ENCODE peak calls at places on chromosomes 11 and 22, in eight cellular contexts. One of them, this sample, is unnamed. For H3K36me3 and H3K9me3, the result is how much of the 10 kb centered on the place peaks cover.

GRCh38 chr11:104343578-104343977 is 179.6 kb upstream of the PDGFD start:
- DNase-seq in right lobe of liver: no peak
- DNase-seq in PC-3: peak
- DNase-seq in keratinocyte: no peak
- DNase-seq in fibroblast of lung: peak
- DNase-seq in transverse colon: no peak
- DNase-seq in lower lobe of right lung: no peak
- DNase-seq in H1: no peak
- DNase-seq in this sample: no peak

GRCh38 chr11:2797181-2797711 is 88.3 kb downstream of the CDKN1C start:
- DNase-seq in keratinocyte: no peak
- DNase-seq in lower lobe of right lung: peak
- DNase-seq in PC-3: no peak
- DNase-seq in transverse colon: peak
- DNase-seq in right lobe of liver: peak
- DNase-seq in fibroblast of lung: no peak
- DNase-seq in H1: peak
- DNase-seq in this sample: no peak

GRCh38 chr11:75347781-75348613 is 3.5 kb downstream of the ARRB1 start:
- DNase-seq in PC-3: no peak
- DNase-seq in lower lobe of right lung: no peak
- DNase-seq in transverse colon: no peak
- DNase-seq in keratinocyte: no peak
- DNase-seq in fibroblast of lung: peak
- DNase-seq in H1: no peak
- DNase-seq in right lobe of liver: no peak
- DNase-seq in this sample: no peak

GRCh38 chr11:9796276-9796675 is 132.4 kb downstream of the SWAP70 start:
- DNase-seq in transverse colon: no peak
- DNase-seq in right lobe of liver: no peak
- DNase-seq in lower lobe of right lung: no peak
- DNase-seq in PC-3: no peak
- DNase-seq in fibroblast of lung: no peak
- DNase-seq in H1: no peak
- DNase-seq in keratinocyte: no peak
- DNase-seq in this sample: no peak

GRCh38 chr22:49906071-49906798 is 12.0 kb downstream of the ALG12 start:
- DNase-seq in H1: no peak
- DNase-seq in right lobe of liver: no peak
- DNase-seq in keratinocyte: no peak
- DNase-seq in lower lobe of right lung: no peak
- DNase-seq in fibroblast of lung: no peak
- DNase-seq in PC-3: no peak
- DNase-seq in transverse colon: no peak
- DNase-seq in this sample: no peak

GRCh38 chr11:74357449-74357848 is 40.8 kb downstream of the PGM2L1 start:
- DNase-seq in PC-3: no peak
- DNase-seq in H1: no peak
- DNase-seq in lower lobe of right lung: no peak
- DNase-seq in fibroblast of lung: peak
- DNase-seq in transverse colon: no peak
- DNase-seq in keratinocyte: no peak
- DNase-seq in right lobe of liver: no peak
- DNase-seq in this sample: no peak

GRCh38 chr11:61956191-61957027 is 6.3 kb downstream of the BEST1 start:
- DNase-seq in keratinocyte: no peak
- DNase-seq in right lobe of liver: no peak
- DNase-seq in fibroblast of lung: no peak
- DNase-seq in H1: peak
- DNase-seq in PC-3: no peak
- DNase-seq in lower lobe of right lung: no peak
- DNase-seq in transverse colon: no peak
- DNase-seq in this sample: no peak

GRCh38 chr11:60842688-60843605 is 1.0 kb downstream of the CCDC86 start:
- DNase-seq in H1: no peak
- DNase-seq in PC-3: peak
- DNase-seq in right lobe of liver: no peak
- DNase-seq in lower lobe of right lung: no peak
- DNase-seq in keratinocyte: no peak
- DNase-seq in fibroblast of lung: no peak
- DNase-seq in transverse colon: no peak
- DNase-seq in this sample: no peak

GRCh38 chr11:41099654-41100053 is 359.8 kb downstream of the LRRC4C start:
- DNase-seq in PC-3: no peak
- DNase-seq in lower lobe of right lung: no peak
- DNase-seq in right lobe of liver: no peak
- DNase-seq in transverse colon: no peak
- DNase-seq in fibroblast of lung: no peak
- DNase-seq in keratinocyte: no peak
- DNase-seq in H1: no peak
- DNase-seq in this sample: no peak

GRCh38 chr11:117070016-117070415 is 28.2 kb downstream of the SIK3 start:
- DNase-seq in transverse colon: no peak
- DNase-seq in H1: no peak
- DNase-seq in lower lobe of right lung: no peak
- DNase-seq in fibroblast of lung: no peak
- DNase-seq in right lobe of liver: no peak
- DNase-seq in PC-3: peak
- DNase-seq in keratinocyte: no peak
- DNase-seq in this sample: no peak

GRCh38 chr22:24473278-24473677 is 21.9 kb upstream of the UPB1 start:
- DNase-seq in lower lobe of right lung: no peak
- DNase-seq in fibroblast of lung: no peak
- DNase-seq in H1: no peak
- DNase-seq in transverse colon: no peak
- DNase-seq in right lobe of liver: no peak
- DNase-seq in PC-3: no peak
- DNase-seq in keratinocyte: no peak
- DNase-seq in this sample: no peak

GRCh38 chr11:124081496-124081895 is 33.8 kb upstream of the VWA5A start:
- DNase-seq in keratinocyte: no peak
- DNase-seq in H1: no peak
- DNase-seq in lower lobe of right lung: no peak
- DNase-seq in fibroblast of lung: no peak
- DNase-seq in PC-3: no peak
- DNase-seq in right lobe of liver: no peak
- DNase-seq in transverse colon: no peak
- DNase-seq in this sample: no peak

GRCh38 chr11:60344146-60344545 is 17.1 kb downstream of the MS4A6E start:
- DNase-seq in keratinocyte: no peak
- DNase-seq in PC-3: no peak
- DNase-seq in fibroblast of lung: no peak
- DNase-seq in H1: no peak
- DNase-seq in right lobe of liver: no peak
- DNase-seq in transverse colon: no peak
- DNase-seq in lower lobe of right lung: no peak
- DNase-seq in this sample: no peak

GRCh38 chr11:85680897-85681296 is 5.1 kb downstream of the CCDC89 start:
- DNase-seq in transverse colon: no peak
- DNase-seq in keratinocyte: no peak
- DNase-seq in lower lobe of right lung: no peak
- DNase-seq in fibroblast of lung: no peak
- DNase-seq in H1: no peak
- DNase-seq in right lobe of liver: peak
- DNase-seq in PC-3: no peak
- DNase-seq in this sample: no peak

GRCh38 chr11:112511271-112511670 is 250.6 kb upstream of the PLET1 start:
- DNase-seq in right lobe of liver: no peak
- DNase-seq in lower lobe of right lung: no peak
- DNase-seq in fibroblast of lung: no peak
- DNase-seq in transverse colon: no peak
- DNase-seq in H1: peak
- DNase-seq in keratinocyte: no peak
- DNase-seq in PC-3: no peak
- DNase-seq in this sample: no peak

GRCh38 chr11:126115253-126115540 is 52.5 kb upstream of the CDON start:
- DNase-seq in right lobe of liver: peak
- DNase-seq in H1: no peak
- DNase-seq in transverse colon: peak
- DNase-seq in PC-3: peak
- DNase-seq in fibroblast of lung: peak
- DNase-seq in keratinocyte: no peak
- DNase-seq in lower lobe of right lung: peak
- DNase-seq in this sample: no peak

GRCh38 chr11:118715245-118715807 is 35.9 kb upstream of the TREH start:
- DNase-seq in PC-3: no peak
- DNase-seq in fibroblast of lung: peak
- DNase-seq in keratinocyte: no peak
- DNase-seq in lower lobe of right lung: no peak
- DNase-seq in right lobe of liver: no peak
- DNase-seq in H1: peak
- DNase-seq in transverse colon: no peak
- DNase-seq in this sample: no peak

GRCh38 chr11:34492806-34493414 is 20.7 kb downstream of the ELF5 start:
- DNase-seq in keratinocyte: no peak
- DNase-seq in right lobe of liver: peak
- DNase-seq in H1: peak
- DNase-seq in transverse colon: peak
- DNase-seq in fibroblast of lung: peak
- DNase-seq in lower lobe of right lung: peak
- DNase-seq in PC-3: peak
- DNase-seq in this sample: peak

GRCh38 chr11:116990061-116990473 is 108.2 kb downstream of the SIK3 start:
- DNase-seq in keratinocyte: no peak
- DNase-seq in fibroblast of lung: peak
- DNase-seq in transverse colon: no peak
- DNase-seq in lower lobe of right lung: no peak
- DNase-seq in PC-3: peak
- DNase-seq in right lobe of liver: peak
- DNase-seq in H1: no peak
- DNase-seq in this sample: no peak

GRCh38 chr11:119828011-119828410 is 99.0 kb upstream of the NECTIN1 start:
- DNase-seq in lower lobe of right lung: no peak
- DNase-seq in fibroblast of lung: no peak
- DNase-seq in PC-3: no peak
- DNase-seq in right lobe of liver: no peak
- DNase-seq in transverse colon: peak
- DNase-seq in keratinocyte: no peak
- DNase-seq in H1: no peak
- DNase-seq in this sample: no peak

GRCh38 chr22:45538284-45538683 is 35.6 kb downstream of the FBLN1 start:
- DNase-seq in transverse colon: no peak
- DNase-seq in fibroblast of lung: no peak
- DNase-seq in lower lobe of right lung: no peak
- DNase-seq in H1: no peak
- DNase-seq in PC-3: no peak
- DNase-seq in keratinocyte: no peak
- DNase-seq in right lobe of liver: no peak
- DNase-seq in this sample: no peak

GRCh38 chr11:130522284-130522961 is 74.0 kb downstream of the ADAMTS15 start:
- DNase-seq in H1: peak
- DNase-seq in PC-3: peak
- DNase-seq in right lobe of liver: peak
- DNase-seq in fibroblast of lung: peak
- DNase-seq in transverse colon: peak
- DNase-seq in lower lobe of right lung: peak
- DNase-seq in keratinocyte: peak
- DNase-seq in this sample: no peak

GRCh38 chr11:107752954-107753822 is 41.3 kb upstream of the SLN start:
- DNase-seq in right lobe of liver: no peak
- DNase-seq in H1: no peak
- DNase-seq in lower lobe of right lung: no peak
- DNase-seq in PC-3: no peak
- DNase-seq in fibroblast of lung: no peak
- DNase-seq in keratinocyte: no peak
- DNase-seq in transverse colon: no peak
- DNase-seq in this sample: no peak

GRCh38 chr11:67492069-67492727 is 9.4 kb downstream of the AIP start:
- DNase-seq in keratinocyte: no peak
- DNase-seq in fibroblast of lung: no peak
- DNase-seq in lower lobe of right lung: no peak
- DNase-seq in PC-3: no peak
- DNase-seq in transverse colon: no peak
- DNase-seq in right lobe of liver: no peak
- DNase-seq in H1: no peak
- DNase-seq in this sample: no peak
- H3K36me3 ChIP-seq in keratinocyte: under half
- H3K36me3 ChIP-seq in fibroblast of lung: under half
- H3K36me3 ChIP-seq in lower lobe of right lung: half or more
- H3K36me3 ChIP-seq in PC-3: under half
- H3K36me3 ChIP-seq in transverse colon: under half
- H3K36me3 ChIP-seq in right lobe of liver: under half
- H3K36me3 ChIP-seq in H1: under half
- H3K36me3 ChIP-seq in this sample: under half

GRCh38 chr22:48275412-48275811 is 1513.0 kb downstream of the TBC1D22A start:
- DNase-seq in transverse colon: no peak
- DNase-seq in H1: no peak
- DNase-seq in keratinocyte: no peak
- DNase-seq in fibroblast of lung: no peak
- DNase-seq in right lobe of liver: no peak
- DNase-seq in PC-3: no peak
- DNase-seq in lower lobe of right lung: no peak
- DNase-seq in this sample: no peak
- H3K9me3 ChIP-seq in transverse colon: under half
- H3K9me3 ChIP-seq in H1: under half
- H3K9me3 ChIP-seq in keratinocyte: under half
- H3K9me3 ChIP-seq in fibroblast of lung: under half
- H3K9me3 ChIP-seq in right lobe of liver: under half
- H3K9me3 ChIP-seq in PC-3: under half
- H3K9me3 ChIP-seq in lower lobe of right lung: under half
- H3K9me3 ChIP-seq in this sample: under half

DNA sequence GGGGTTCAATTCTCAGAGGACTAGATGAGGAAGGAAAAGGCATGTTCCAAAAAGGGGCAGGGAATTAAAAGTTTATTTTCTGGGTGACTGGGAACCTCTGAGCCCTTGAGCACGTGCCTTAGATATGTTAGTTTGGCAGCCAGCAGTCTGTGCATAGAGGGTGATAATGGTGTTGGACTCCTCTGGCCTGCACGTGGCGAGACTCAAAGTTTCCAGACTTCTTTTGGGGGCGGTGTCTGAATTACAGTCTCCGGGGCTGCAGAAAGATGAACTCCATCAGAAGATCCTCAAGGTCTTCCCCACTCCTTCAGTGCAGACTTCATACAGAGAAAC is 861 bp upstream of the ZNRF3 start:
- DNase-seq in keratinocyte: no peak
- DNase-seq in lower lobe of right lung: no peak
- DNase-seq in PC-3: no peak
- DNase-seq in transverse colon: no peak
- DNase-seq in fibroblast of lung: no peak
- DNase-seq in H1: no peak
- DNase-seq in right lobe of liver: no peak
- DNase-seq in this sample: no peak
- H3K27ac ChIP-seq in keratinocyte: peak
- H3K27ac ChIP-seq in lower lobe of right lung: no peak
- H3K27ac ChIP-seq in PC-3: peak
- H3K27ac ChIP-seq in transverse colon: peak
- H3K27ac ChIP-seq in fibroblast of lung: no peak
- H3K27ac ChIP-seq in H1: peak
- H3K27ac ChIP-seq in right lobe of liver: no peak
- H3K27ac ChIP-seq in this sample: no peak

DNA sequence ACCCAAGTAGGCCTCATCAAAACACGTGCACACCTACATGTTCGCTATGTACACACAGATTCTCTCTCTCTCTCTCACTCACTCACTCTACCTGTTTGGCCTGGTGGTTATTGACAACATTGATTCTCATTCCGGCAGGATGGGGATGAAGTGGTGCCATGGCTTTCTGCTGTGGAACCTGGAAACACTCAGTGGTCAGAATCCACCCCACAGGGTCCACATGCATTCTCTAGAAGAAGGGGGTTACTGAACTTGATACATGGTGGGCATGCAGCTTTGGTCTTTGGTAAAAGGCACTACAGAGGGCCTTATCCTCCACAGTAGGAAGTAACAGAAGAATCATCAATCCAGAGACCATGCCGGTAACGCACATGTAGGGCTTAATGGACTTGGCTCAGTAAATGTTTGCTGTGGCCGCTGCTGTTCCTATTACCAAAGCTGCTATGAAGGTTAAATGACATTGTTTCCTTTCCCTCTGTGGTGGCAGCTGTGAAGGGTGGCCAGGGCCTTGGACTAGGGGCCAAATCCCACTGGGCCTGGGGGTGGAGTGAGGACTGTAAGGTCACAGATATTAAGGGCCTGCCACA is 12.7 kb downstream of the POLDIP3 start:
- DNase-seq in right lobe of liver: no peak
- DNase-seq in fibroblast of lung: no peak
- DNase-seq in keratinocyte: no peak
- DNase-seq in transverse colon: no peak
- DNase-seq in PC-3: no peak
- DNase-seq in H1: no peak
- DNase-seq in lower lobe of right lung: no peak
- DNase-seq in this sample: no peak
- H3K36me3 ChIP-seq in right lobe of liver: under half
- H3K36me3 ChIP-seq in fibroblast of lung: under half
- H3K36me3 ChIP-seq in keratinocyte: under half
- H3K36me3 ChIP-seq in transverse colon: under half
- H3K36me3 ChIP-seq in PC-3: under half
- H3K36me3 ChIP-seq in H1: half or more
- H3K36me3 ChIP-seq in lower lobe of right lung: half or more
- H3K36me3 ChIP-seq in this sample: under half

This sample was measured in iPS DF 6.9.